ENCODE peak calls at places on chromosomes 4 and X, in ten cellular contexts. B is colonic mucosa; T is left ventricle myocardium inferior; Z is activated B cell treated with CpG ODN at 0.5 μM for 24 hours; R is activated CD8-positive, alpha-beta memory T cell treated with anti-CD3 and anti-CD28 coated beads for 48 hours; G is C1 segment of cervical spinal cord; X is H7; W is islet precursor cell; J is astrocyte of the hippocampus; L is GM04504. F is an unnamed sample.

GRCh38 chr4:108118505-108118904 is 50.2 kb downstream of the LEF1 start:
- DNase-seq in B (no peak), T (no peak), Z (no peak), R (no peak), G (no peak), X (no peak), W (peak; percentile 80), J (no peak), L (no peak), F (no peak)

GRCh38 chrX:107825698-107826285 is at the start of gene MID2:
- DNase-seq in B (peak; percentile 71), T (peak; percentile 24), Z (no peak), R (peak; percentile 9), G (peak; percentile 6), X (peak; percentile 80), W (peak; percentile 86), J (peak; percentile 53), L (no peak), F (no peak)

GRCh38 chr4:41281038-41281634 is 24.4 kb downstream of the UCHL1 start:
- DNase-seq in B (peak; percentile 57), T (no peak), Z (no peak), R (peak; percentile 3), G (no peak), X (peak; percentile 82), W (peak; percentile 73), J (peak; percentile 90), L (peak; percentile 59), F (peak; percentile 47)

GRCh38 chrX:151878574-151878973 is 34.1 kb upstream of the MAGEA4 start:
- DNase-seq in B (no peak), T (no peak), Z (no peak), R (no peak), G (no peak), X (no peak), W (no peak), J (no peak), L (no peak), F (no peak)

GRCh38 chr4:129231907-129232626 is 136.1 kb downstream of the C4orf33 start:
- DNase-seq in B (no peak), T (no peak), Z (no peak), R (no peak), G (no peak), X (no peak), W (no peak), J (no peak), L (no peak), F (no peak)

GRCh38 chr4:164536829-164537228 is 217.1 kb upstream of the SMIM31 start:
- DNase-seq in B (no peak), T (no peak), Z (no peak), R (no peak), G (no peak), X (no peak), W (peak; percentile 91), J (peak; percentile 95), L (peak; percentile 32), F (no peak)

GRCh38 chr4:147760695-147761094 is 28.8 kb downstream of the ARHGAP10 start:
- DNase-seq in B (no peak), T (peak; percentile 43), Z (no peak), R (no peak), G (no peak), X (no peak), W (no peak), J (peak; percentile 71), L (no peak), F (no peak)

GRCh38 chr4:15926486-15926885 is 12.1 kb downstream of the FGFBP1 start:
- DNase-seq in B (no peak), T (no peak), Z (no peak), R (no peak), G (no peak), X (no peak), W (no peak), J (no peak), L (no peak), F (no peak)

GRCh38 chrX:11287505-11287904 is 5.7 kb upstream of the AMELX start:
- DNase-seq in B (no peak), T (no peak), Z (no peak), R (no peak), G (no peak), X (no peak), W (no peak), J (no peak), L (no peak), F (no peak)

F was measured in smooth muscle cell of the brain vasculature.